ENCODE peak calls at places on chromosomes 13 and 19, in four cellular contexts. L, X, G and M are unnamed samples.

GRCh38 chr19:42152285-42152684 is 20.0 kb upstream of the POU2F2 start:
- DNase-seq in X (no peak), G (no peak), L (no peak), M (no peak)

GRCh38 chr19:7294571-7295212 is 478 bp upstream of the INSR start:
- DNase-seq in L (peak), X (peak), G (no peak), M (peak)

GRCh38 chr13:37540228-37540627 is 58.3 kb downstream of the POSTN start:
- DNase-seq in L (no peak), G (peak), X (no peak), M (no peak)

GRCh38 chr19:48962029-48962848 is 2.9 kb upstream of the FTL start:
- DNase-seq in L (no peak), G (no peak), X (no peak), M (peak)

GRCh38 chr19:53102186-53102585 is 1.0 kb downstream of the ZNF160 start:
- DNase-seq in G (no peak), X (no peak), L (no peak), M (no peak)

GRCh38 chr19:18300930-18301717 is 19.7 kb upstream of the JUND start:
- DNase-seq in G (no peak), X (peak), L (peak), M (peak)

GRCh38 chr13:40388617-40389016 is 277.8 kb downstream of the FOXO1 start:
- DNase-seq in L (no peak), G (no peak), X (no peak), M (no peak)

GRCh38 chr13:40158218-40158617 is 502.8 kb downstream of the COG6 start:
- DNase-seq in L (no peak), X (no peak), G (no peak), M (no peak)

GRCh38 chr13:76832258-76832988 is 53.8 kb downstream of the KCTD12 start:
- DNase-seq in G (no peak), X (no peak), L (no peak), M (no peak)

GRCh38 chr19:30214651-30215051 is 157.5 kb upstream of the ZNF536 start:
- DNase-seq in G (no peak), X (no peak), L (no peak), M (no peak)

GRCh38 chr19:12680034-12680433 is 1.6 kb downstream of the DHPS start:
- DNase-seq in L (no peak), X (no peak), G (no peak), M (no peak)
- H3K4me3 ChIP-seq in L (no peak), X (no peak), G (no peak), M (no peak)

GRCh38 chr19:40690050-40690698 is at the start of gene NUMBL:
- DNase-seq in G (no peak), L (no peak), X (no peak), M (no peak)
- TF ChIP-seq CTCF in G (no peak), L (no peak), X (no peak), M (no peak)

GRCh38 chr13:98888222-98888889 is 89.5 kb downstream of the DOCK9 start:
- DNase-seq in L (no peak), G (no peak), X (no peak), M (no peak)
- H3K4me3 ChIP-seq in L (no peak), G (no peak), X (no peak), M (no peak)

GRCh38 chr19:3556978-3557460 is 367 bp downstream of the MFSD12 start:
- DNase-seq in X (no peak), L (no peak), G (no peak), M (peak)
- TF ChIP-seq CTCF in X (no peak), L (no peak), G (no peak), M (no peak)

GRCh38 chr19:15841875-15842569 is 26.6 kb upstream of the OR10H1 start:
- DNase-seq in L (no peak), X (no peak), G (no peak), M (no peak)

GRCh38 chr19:15840833-15841232 is 25.4 kb upstream of the OR10H1 start:
- DNase-seq in G (no peak), L (no peak), X (no peak), M (no peak)

GRCh38 chr19:15831626-15832025 is 16.2 kb upstream of the OR10H1 start:
- DNase-seq in G (no peak), X (no peak), L (no peak), M (no peak)

GRCh38 chr19:15836595-15837398 is 21.3 kb upstream of the OR10H1 start:
- DNase-seq in L (peak), G (peak), X (peak), M (peak)

GRCh38 chr19:15836345-15836594 is 20.8 kb upstream of the OR10H1 start:
- DNase-seq in L (no peak), G (no peak), X (no peak), M (no peak)
- H3K4me3 ChIP-seq in L (peak), G (peak), X (peak), M (peak)

DNA sequence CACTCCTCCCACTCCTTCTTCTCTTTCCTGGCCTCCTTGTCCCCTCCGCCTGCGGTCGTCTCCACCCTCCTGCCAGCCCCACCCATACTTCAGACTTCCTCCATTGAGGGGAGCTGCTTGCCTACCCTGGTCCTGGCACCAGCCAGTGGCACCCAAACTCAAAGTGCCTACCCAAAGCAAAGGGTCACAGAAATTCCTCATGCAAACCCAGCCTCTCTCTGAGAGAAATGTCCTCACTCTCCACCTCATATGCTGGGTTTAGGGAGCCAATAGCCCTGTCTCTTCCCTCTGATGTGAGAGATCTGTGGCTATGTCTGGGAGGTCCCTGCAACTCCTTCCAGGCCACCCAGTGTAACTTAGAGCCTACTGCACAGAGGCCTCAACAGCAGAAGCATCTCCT is 109.6 kb downstream of the TEX26 start:
- DNase-seq in X (no peak), L (no peak), G (no peak), M (no peak)
- TF ChIP-seq CTCF in X (no peak), L (no peak), G (no peak), M (no peak)